ENCODE peak calls at places on chromosomes 2 and 18, in six cellular contexts. One of them, this sample, is unnamed.
A peak's percentile ranks its signal among the peaks of the same experiment; 100 is the strongest.

GRCh38 chr2:105746177-105747080 is 1.7 kb downstream of the NCK2 start:
- DNase-seq in choroid plexus epithelial cell: no peak
- DNase-seq in stimulated activated CD8-positive, alpha-beta memory T cell treated with anti-CD3 and anti-CD28 coated beads, Interleukin-7, amount 100 ng/mL, for 4 hours: peak; percentile 79
- DNase-seq in NCI-H510A: peak; percentile 56
- DNase-seq in hippocampal formation: no peak
- DNase-seq in pancreas: peak; percentile 90
- DNase-seq in this sample: no peak

GRCh38 chr2:229571243-229571642 is 143.1 kb downstream of the DNER start:
- DNase-seq in hippocampal formation: peak; percentile 56
- DNase-seq in stimulated activated CD8-positive, alpha-beta memory T cell treated with anti-CD3 and anti-CD28 coated beads, Interleukin-7, amount 100 ng/mL, for 4 hours: no peak
- DNase-seq in NCI-H510A: no peak
- DNase-seq in choroid plexus epithelial cell: no peak
- DNase-seq in pancreas: no peak
- DNase-seq in this sample: no peak

GRCh38 chr2:79887747-79888374 is 375.0 kb downstream of the CTNNA2 start:
- DNase-seq in hippocampal formation: peak; percentile 67
- DNase-seq in pancreas: no peak
- DNase-seq in stimulated activated CD8-positive, alpha-beta memory T cell treated with anti-CD3 and anti-CD28 coated beads, Interleukin-7, amount 100 ng/mL, for 4 hours: no peak
- DNase-seq in choroid plexus epithelial cell: peak; percentile 79
- DNase-seq in NCI-H510A: peak; percentile 1
- DNase-seq in this sample: peak; percentile 76

GRCh38 chr2:191665286-191665685 is 12.7 kb upstream of the NABP1 start:
- DNase-seq in choroid plexus epithelial cell: peak; percentile 70
- DNase-seq in NCI-H510A: no peak
- DNase-seq in stimulated activated CD8-positive, alpha-beta memory T cell treated with anti-CD3 and anti-CD28 coated beads, Interleukin-7, amount 100 ng/mL, for 4 hours: no peak
- DNase-seq in pancreas: no peak
- DNase-seq in hippocampal formation: no peak
- DNase-seq in this sample: peak; percentile 76

GRCh38 chr2:127464470-127465257 is 46.4 kb downstream of the PROC start:
- DNase-seq in pancreas: no peak
- DNase-seq in choroid plexus epithelial cell: no peak
- DNase-seq in hippocampal formation: no peak
- DNase-seq in NCI-H510A: no peak
- DNase-seq in stimulated activated CD8-positive, alpha-beta memory T cell treated with anti-CD3 and anti-CD28 coated beads, Interleukin-7, amount 100 ng/mL, for 4 hours: no peak
- DNase-seq in this sample: no peak

GRCh38 chr2:20622731-20623130 is 28.2 kb downstream of the HS1BP3 start:
- DNase-seq in NCI-H510A: no peak
- DNase-seq in pancreas: no peak
- DNase-seq in choroid plexus epithelial cell: no peak
- DNase-seq in hippocampal formation: no peak
- DNase-seq in stimulated activated CD8-positive, alpha-beta memory T cell treated with anti-CD3 and anti-CD28 coated beads, Interleukin-7, amount 100 ng/mL, for 4 hours: no peak
- DNase-seq in this sample: no peak

GRCh38 chr2:222903234-222904220 is 42.7 kb downstream of the ACSL3 start:
- DNase-seq in choroid plexus epithelial cell: peak; percentile 84
- DNase-seq in NCI-H510A: no peak
- DNase-seq in pancreas: no peak
- DNase-seq in stimulated activated CD8-positive, alpha-beta memory T cell treated with anti-CD3 and anti-CD28 coated beads, Interleukin-7, amount 100 ng/mL, for 4 hours: no peak
- DNase-seq in hippocampal formation: peak; percentile 40
- DNase-seq in this sample: peak; percentile 79

GRCh38 chr2:211948932-211949331 is 589.7 kb downstream of the ERBB4 start:
- DNase-seq in hippocampal formation: no peak
- DNase-seq in stimulated activated CD8-positive, alpha-beta memory T cell treated with anti-CD3 and anti-CD28 coated beads, Interleukin-7, amount 100 ng/mL, for 4 hours: no peak
- DNase-seq in choroid plexus epithelial cell: no peak
- DNase-seq in NCI-H510A: no peak
- DNase-seq in pancreas: no peak
- DNase-seq in this sample: no peak

GRCh38 chr2:55224761-55225261 is 7.3 kb downstream of the CLHC1 start:
- DNase-seq in stimulated activated CD8-positive, alpha-beta memory T cell treated with anti-CD3 and anti-CD28 coated beads, Interleukin-7, amount 100 ng/mL, for 4 hours: no peak
- DNase-seq in choroid plexus epithelial cell: peak; percentile 4
- DNase-seq in NCI-H510A: no peak
- DNase-seq in pancreas: peak; percentile 79
- DNase-seq in hippocampal formation: no peak
- DNase-seq in this sample: no peak

GRCh38 chr18:12032786-12033642 is 51.7 kb downstream of the IMPA2 start:
- DNase-seq in pancreas: no peak
- DNase-seq in hippocampal formation: no peak
- DNase-seq in choroid plexus epithelial cell: peak; percentile 83
- DNase-seq in stimulated activated CD8-positive, alpha-beta memory T cell treated with anti-CD3 and anti-CD28 coated beads, Interleukin-7, amount 100 ng/mL, for 4 hours: no peak
- DNase-seq in NCI-H510A: no peak
- DNase-seq in this sample: peak; percentile 52

GRCh38 chr18:54958711-54959625 is at the start of gene CCDC68:
- DNase-seq in stimulated activated CD8-positive, alpha-beta memory T cell treated with anti-CD3 and anti-CD28 coated beads, Interleukin-7, amount 100 ng/mL, for 4 hours: no peak
- DNase-seq in pancreas: peak; percentile 88
- DNase-seq in choroid plexus epithelial cell: peak; percentile 56
- DNase-seq in NCI-H510A: peak; percentile 12
- DNase-seq in hippocampal formation: no peak
- DNase-seq in this sample: peak; percentile 60

GRCh38 chr18:35837922-35838496 is 134.5 kb upstream of the RMP24 start:
- DNase-seq in pancreas: no peak
- DNase-seq in stimulated activated CD8-positive, alpha-beta memory T cell treated with anti-CD3 and anti-CD28 coated beads, Interleukin-7, amount 100 ng/mL, for 4 hours: no peak
- DNase-seq in NCI-H510A: no peak
- DNase-seq in hippocampal formation: no peak
- DNase-seq in choroid plexus epithelial cell: no peak
- DNase-seq in this sample: no peak